ENCODE peak calls at places on chromosome 19, in eight cellular contexts. C is suprapubic skin; J is psoas muscle; B is transverse colon; L is CD8-positive, alpha-beta memory T cell; Q is pancreas; U is upper lobe of right lung; W is colonic mucosa. T is an unnamed sample. For H3K4me1, the result is how much of the 10 kb centered on the place peaks cover.

GRCh38 chr19:35958660-35959039 is 22.5 kb downstream of the LRFN3 start:
- DNase-seq in L (no peak), Q (no peak), B (no peak), U (no peak), C (no peak), J (no peak), W (no peak), T (no peak)

GRCh38 chr19:34364830-34365462 is at the start of gene GPI:
- DNase-seq in B (peak), W (peak), J (peak), Q (peak), U (peak), C (no peak), L (peak), T (peak)

GRCh38 chr19:48997972-48998371 is 4.3 kb downstream of the RUVBL2 start:
- DNase-seq in W (peak), Q (no peak), B (peak), L (peak), C (no peak), J (peak), U (no peak), T (no peak)

GRCh38 chr19:41981724-41982123 is 12.3 kb downstream of the ATP1A3 start:
- DNase-seq in W (no peak), U (no peak), J (no peak), C (no peak), B (no peak), L (no peak), Q (no peak), T (no peak)

GRCh38 chr19:50980203-50980602 is 3.5 kb downstream of the KLK7 start:
- DNase-seq in U (no peak), Q (no peak), B (no peak), W (no peak), L (no peak), C (no peak), J (no peak), T (no peak)

GRCh38 chr19:52191374-52191773 is 1.5 kb downstream of the PPP2R1A start:
- DNase-seq in U (no peak), Q (no peak), L (no peak), B (peak), W (peak), J (no peak), C (no peak), T (no peak)

GRCh38 chr19:57850553-57851017 is 926 bp downstream of the ZNF587 start:
- DNase-seq in U (no peak), C (no peak), B (peak), J (no peak), Q (no peak), L (no peak), W (peak), T (no peak)

GRCh38 chr19:18743281-18743825 is 47.8 kb downstream of the COMP start:
- DNase-seq in B (peak), J (no peak), L (no peak), U (peak), W (peak), Q (peak), C (no peak), T (no peak)

GRCh38 chr19:14432817-14433453 is at the start of gene PKN1:
- DNase-seq in J (peak), U (peak), B (peak), Q (peak), W (peak), L (peak), C (no peak), T (peak)

GRCh38 chr19:45630463-45630862 is 8.7 kb downstream of the EML2 start:
- DNase-seq in W (no peak), U (no peak), Q (no peak), B (no peak), C (no peak), L (no peak), J (no peak), T (no peak)

GRCh38 chr19:2636897-2637683 is 65.4 kb downstream of the GNG7 start:
- DNase-seq in J (peak), U (peak), W (peak), C (no peak), Q (peak), L (peak), B (peak), T (peak)

GRCh38 chr19:30629086-30629485 is 256.9 kb downstream of the ZNF536 start:
- DNase-seq in J (no peak), Q (no peak), L (no peak), W (no peak), C (no peak), U (no peak), B (no peak), T (no peak)

GRCh38 chr19:42069619-42070293 is at the start of gene GRIK5:
- DNase-seq in B (no peak), J (no peak), Q (peak), L (no peak), W (no peak), U (no peak), C (no peak), T (no peak)

GRCh38 chr19:3451451-3451866 is 28.9 kb downstream of the SMIM24 start:
- DNase-seq in U (no peak), Q (no peak), C (no peak), L (no peak), B (no peak), J (no peak), W (no peak), T (no peak)

GRCh38 chr19:996051-996838 is 4.0 kb upstream of the GRIN3B start:
- DNase-seq in W (peak), J (no peak), B (peak), Q (peak), L (peak), U (no peak), C (no peak), T (peak)

GRCh38 chr19:46350758-46351159 is 3.9 kb downstream of the PPP5C start:
- DNase-seq in U (peak), B (no peak), C (no peak), Q (no peak), W (no peak), L (peak), J (no peak), T (peak)

GRCh38 chr19:47414469-47414868 is 4.9 kb downstream of the MEIS3 start:
- DNase-seq in L (no peak), Q (peak), C (no peak), U (no peak), W (no peak), B (no peak), J (no peak), T (no peak)

GRCh38 chr19:9622531-9622930 is 1.5 kb upstream of the ZNF561 start:
- DNase-seq in L (no peak), U (no peak), W (no peak), J (no peak), Q (no peak), C (no peak), B (no peak), T (no peak)

GRCh38 chr19:19539738-19540703 is 2.0 kb downstream of the CILP2 start:
- DNase-seq in U (peak), J (peak), L (peak), Q (peak), W (peak), C (no peak), B (peak), T (peak)

GRCh38 chr19:29562299-29563297 is 36.8 kb downstream of the VSTM2B start:
- DNase-seq in L (no peak), U (no peak), C (no peak), B (no peak), Q (no peak), J (no peak), W (no peak), T (no peak)

DNA sequence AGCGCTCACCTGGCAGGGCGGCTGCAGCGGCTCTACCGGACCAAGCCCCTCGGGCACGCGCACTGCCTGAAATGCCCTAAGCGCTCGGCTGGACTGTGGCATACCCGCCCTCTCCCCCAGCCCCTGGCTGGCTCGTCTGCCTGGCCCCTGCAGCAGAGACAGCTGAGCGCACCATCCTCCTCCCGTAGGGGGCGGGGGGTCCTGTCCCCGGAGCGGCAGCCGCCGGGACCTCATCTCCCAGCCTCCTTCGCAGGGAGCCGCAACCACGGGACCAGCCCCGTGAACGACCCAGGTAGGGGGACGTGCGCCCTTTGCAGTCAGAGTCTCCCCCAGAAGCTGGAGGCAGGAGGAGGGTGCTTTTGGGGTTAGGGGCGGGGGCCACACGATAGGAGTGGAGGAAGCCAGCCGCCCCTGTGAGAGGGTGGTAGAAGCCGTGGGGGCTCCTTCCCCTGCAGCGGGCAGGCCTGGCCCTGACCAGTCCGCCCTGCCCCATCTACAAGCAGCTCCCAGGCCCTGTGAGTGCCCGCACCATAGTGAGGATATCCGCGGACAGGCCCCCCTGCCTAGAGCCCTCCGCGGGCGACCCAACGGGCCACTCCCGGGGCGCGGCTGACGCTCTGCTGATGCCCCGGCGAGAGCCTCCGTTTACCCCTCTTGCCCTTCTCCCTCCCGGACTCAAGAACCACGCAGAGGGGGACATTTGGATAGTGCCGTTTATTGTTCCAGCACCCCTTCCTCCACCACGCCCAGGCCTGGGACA is 34.2 kb downstream of the ZNF787 start:
- DNase-seq in B (no peak), W (no peak), Q (no peak), L (no peak), C (no peak), J (no peak), U (no peak), T (no peak)
- H3K27ac ChIP-seq in B (no peak), W (no peak), Q (no peak), L (no peak), C (no peak), J (no peak), U (no peak), T (no peak)

DNA sequence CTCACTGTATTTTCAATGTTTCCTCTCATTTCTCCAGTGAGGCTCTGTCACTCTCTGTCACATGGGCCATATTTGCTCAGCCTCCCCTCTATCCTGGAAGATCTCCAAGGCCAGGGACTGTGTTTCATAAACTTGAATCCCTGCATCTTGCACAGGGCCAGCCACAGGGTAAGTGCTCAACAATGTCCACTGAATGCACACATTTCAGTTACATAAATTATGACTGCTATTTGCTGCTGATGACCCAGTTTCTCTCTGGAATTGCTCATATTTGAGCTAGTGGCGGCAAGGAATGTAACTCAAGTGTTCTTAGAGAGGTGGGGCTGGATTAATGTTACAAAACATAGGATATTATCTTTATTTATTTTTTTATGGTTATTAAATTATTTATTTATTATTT is 6.1 kb downstream of the CLC start:
- DNase-seq in C (no peak), W (no peak), U (no peak), B (no peak), L (no peak), Q (no peak), J (no peak), T (no peak)
- H3K4me1 ChIP-seq in C (under half), W (under half), U (under half), B (under half), L (under half), Q (under half), J (under half), T (under half)

DNA sequence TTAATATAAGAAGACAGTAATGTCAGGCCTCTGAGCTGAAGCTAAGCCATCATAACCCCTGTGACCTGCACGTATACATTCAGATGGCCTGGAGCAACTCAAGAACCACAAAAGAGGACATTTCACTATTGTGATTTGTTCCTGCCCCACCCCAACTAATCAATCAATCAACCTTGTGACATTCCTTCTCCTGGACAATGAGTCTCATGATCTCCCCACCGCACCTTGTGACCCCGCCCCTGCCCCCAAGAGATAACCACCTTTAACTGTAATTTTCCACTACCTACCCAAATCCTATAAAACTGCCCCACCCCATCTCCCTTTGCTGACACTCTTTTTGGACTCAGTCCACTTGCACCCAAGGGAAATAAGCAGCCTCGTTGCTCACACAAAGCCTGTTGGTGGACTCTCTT is 14.1 kb downstream of the CD70 start:
- DNase-seq in J (no peak), W (peak), C (no peak), L (no peak), U (no peak), Q (no peak), B (peak), T (no peak)
- H3K4me3 ChIP-seq in J (no peak), W (no peak), C (no peak), L (no peak), U (no peak), Q (no peak), B (no peak), T (no peak)

DNA sequence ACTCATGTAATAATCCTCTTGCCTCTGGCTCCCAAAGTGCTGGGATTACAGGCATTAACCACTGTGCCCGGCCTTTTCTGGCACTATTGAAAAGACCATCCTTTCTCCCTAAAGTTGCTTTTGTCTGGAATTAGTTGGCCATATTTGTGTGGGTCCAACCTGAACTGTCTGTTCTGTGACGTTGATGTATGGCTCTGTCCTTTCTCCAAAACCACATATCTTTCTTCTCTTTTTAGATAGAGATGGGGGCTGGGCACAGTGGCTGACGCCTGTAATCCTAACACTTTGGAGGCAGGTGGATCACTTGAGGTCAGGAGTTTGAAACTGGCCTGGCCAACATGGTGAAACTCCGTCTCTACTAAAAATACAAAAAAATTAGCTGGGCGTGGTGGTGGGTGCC is 17.9 kb downstream of the DNM2 start:
- DNase-seq in L (no peak), J (no peak), W (no peak), Q (no peak), C (no peak), B (no peak), U (no peak), T (no peak)
- H3K27ac ChIP-seq in L (no peak), J (no peak), W (peak), Q (no peak), C (no peak), B (peak), U (no peak), T (no peak)

GRCh38 chr19:44341794-44342193 is 14.7 kb downstream of the ZNF112 start:
- DNase-seq in U (no peak), Q (no peak), J (no peak), L (no peak), W (no peak), C (no peak), B (no peak), T (no peak)
- H3K4me1 ChIP-seq in U (under half), Q (under half), J (under half), L (under half), W (under half), C (under half), B (under half), T (under half)

GRCh38 chr19:38250821-38251563 is 5.2 kb downstream of the PPP1R14A start:
- DNase-seq in C (no peak), J (peak), W (peak), Q (peak), U (peak), L (no peak), B (peak), T (no peak)
- H3K4me3 ChIP-seq in C (peak), J (peak), W (no peak), Q (no peak), U (peak), L (no peak), B (peak), T (no peak)

GRCh38 chr19:56106397-56106849 is 14.7 kb downstream of the ZNF787 start:
- DNase-seq in U (no peak), L (no peak), W (peak), J (no peak), B (peak), C (peak), Q (peak), T (no peak)
- H3K27ac ChIP-seq in U (peak), L (no peak), W (peak), J (no peak), B (peak), C (no peak), Q (no peak), T (no peak)

GRCh38 chr19:13018037-13018914 is 23.0 kb downstream of the NFIX start:
- DNase-seq in Q (no peak), L (no peak), U (peak), B (peak), J (peak), W (no peak), C (peak), T (no peak)
- H3K4me1 ChIP-seq in Q (under half), L (under half), U (half or more), B (half or more), J (half or more), W (under half), C (half or more), T (under half)